ENCODE peak calls at places on chromosomes 2 and 18, in nine cellular contexts. I is HS-5, P is gastrocnemius medialis, B is D341Med, U is NCI-H1105 treated with DMSO at 0.1 percent for 48 hours, J is tibial artery, D is SW480, W is anterior cingulate cortex, Q is NCI-H1694 treated with DMSO at 0.1 percent for 48 hours. A is an unnamed sample.
A peak's percentile ranks its signal among the peaks of the same experiment; 100 is the strongest.

GRCh38 chr2:201831469-201831868 is 25.1 kb downstream of the CDK15 start:
- DNase-seq in I (no peak), W (no peak), P (no peak), B (no peak), J (no peak), D (peak; percentile 93), Q (no peak), U (no peak), A (no peak)

GRCh38 chr2:101781730-101782426 is 84.4 kb downstream of the MAP4K4 start:
- DNase-seq in B (peak; percentile 50), Q (peak; percentile 81), J (no peak), I (no peak), D (no peak), P (no peak), U (peak; percentile 35), W (no peak), A (no peak)

GRCh38 chr2:8615252-8616083 is 66.4 kb upstream of the ID2 start:
- DNase-seq in Q (no peak), D (no peak), B (no peak), P (no peak), W (no peak), J (no peak), I (no peak), U (no peak), A (no peak)

GRCh38 chr2:120609826-120610395 is 125.8 kb upstream of the GLI2 start:
- DNase-seq in U (no peak), J (no peak), P (no peak), B (no peak), I (no peak), W (no peak), D (no peak), Q (no peak), A (no peak)

GRCh38 chr2:2229898-2230817 is 100.9 kb downstream of the MYT1L start:
- DNase-seq in Q (peak; percentile 86), J (no peak), D (peak; percentile 35), I (no peak), W (peak; percentile 17), B (no peak), P (no peak), U (no peak), A (no peak)

GRCh38 chr2:143629344-143629743 is 500.1 kb downstream of the ARHGAP15 start:
- DNase-seq in I (peak; percentile 5), B (no peak), P (no peak), Q (no peak), D (peak; percentile 3), W (no peak), J (no peak), U (no peak), A (no peak)

GRCh38 chr2:152465541-152465940 is 130.6 kb downstream of the FMNL2 start:
- DNase-seq in D (no peak), P (peak; percentile 66), Q (no peak), J (no peak), B (peak; percentile 63), U (no peak), W (no peak), I (no peak), A (no peak)

GRCh38 chr2:37569986-37570688 is 101.3 kb downstream of the CDC42EP3 start:
- DNase-seq in I (no peak), D (peak; percentile 94), P (no peak), B (no peak), U (no peak), Q (no peak), W (no peak), J (no peak), A (no peak)

GRCh38 chr18:11147962-11148654 is 1.3 kb downstream of the PIEZO2 start:
- DNase-seq in J (no peak), D (no peak), W (no peak), U (no peak), P (no peak), Q (no peak), I (no peak), B (no peak), A (no peak)

GRCh38 chr2:179467111-179467510 is 202.5 kb upstream of the SESTD1 start:
- DNase-seq in Q (no peak), I (peak; percentile 29), U (no peak), J (no peak), P (no peak), D (no peak), B (no peak), W (no peak), A (no peak)

GRCh38 chr18:43578636-43579203 is 301.4 kb upstream of the SYT4 start:
- DNase-seq in Q (no peak), P (no peak), I (no peak), W (no peak), D (no peak), U (no peak), B (no peak), J (no peak), A (no peak)

GRCh38 chr2:206983156-206983875 is 44.0 kb downstream of the CPO start:
- DNase-seq in P (no peak), B (no peak), Q (no peak), I (no peak), U (no peak), D (no peak), J (no peak), W (no peak), A (no peak)